ENCODE peak calls at places on chromosome 12, in ten cellular contexts. P is activated gamma-delta T cell, L is GM12891, V is HFFc6, Y is hepatic stellate cell, N is GM12865, A is fibroblast of mammary gland, C is left ventricle myocardium inferior, I is neural progenitor cell, E is pancreas. M is an unnamed sample.

GRCh38 chr12:128652136-128652751 is 171.5 kb downstream of the SLC15A4 start:
- DNase-seq in P (no peak), L (no peak), V (no peak), Y (no peak), N (no peak), A (no peak), C (no peak), I (no peak), E (no peak), M (peak)

GRCh38 chr12:15268927-15269552 is 47.8 kb upstream of the RERG start:
- DNase-seq in P (no peak), L (peak), V (peak), Y (peak), N (peak), A (peak), C (peak), I (peak), E (peak), M (no peak)

GRCh38 chr12:68342966-68343365 is 10.8 kb upstream of the MDM1 start:
- DNase-seq in P (no peak), L (no peak), V (no peak), Y (no peak), N (no peak), A (no peak), C (no peak), I (no peak), E (no peak), M (no peak)

GRCh38 chr12:6110006-6110405 is 14.5 kb downstream of the VWF start:
- DNase-seq in P (no peak), L (no peak), V (no peak), Y (no peak), N (no peak), A (no peak), C (no peak), I (no peak), E (no peak), M (no peak)

GRCh38 chr12:4817813-4818212 is 91.9 kb upstream of the KCNA1 start:
- DNase-seq in P (no peak), L (no peak), V (no peak), Y (no peak), N (no peak), A (no peak), C (peak), I (no peak), E (no peak), M (no peak)

GRCh38 chr12:27488479-27488878 is 35.5 kb upstream of the PPFIBP1 start:
- DNase-seq in P (no peak), L (no peak), V (no peak), Y (no peak), N (no peak), A (no peak), C (no peak), I (no peak), E (no peak), M (no peak)

GRCh38 chr12:108850854-108851573 is 6.4 kb downstream of the SSH1 start:
- DNase-seq in P (no peak), L (peak), V (peak), Y (peak), N (peak), A (peak), C (peak), I (no peak), E (no peak), M (peak)

GRCh38 chr12:26044007-26044394 is 80.8 kb downstream of the BHLHE41 start:
- DNase-seq in P (no peak), L (no peak), V (no peak), Y (no peak), N (no peak), A (peak), C (no peak), I (no peak), E (no peak), M (no peak)

GRCh38 chr12:26135010-26135420 is 10.2 kb upstream of the BHLHE41 start:
- DNase-seq in P (no peak), L (no peak), V (no peak), Y (no peak), N (no peak), A (peak), C (no peak), I (no peak), E (peak), M (no peak)

GRCh38 chr12:57777367-57777766 is 5.0 kb downstream of the EEF1AKMT3 start:
- DNase-seq in P (no peak), L (no peak), V (no peak), Y (no peak), N (no peak), A (no peak), C (no peak), I (no peak), E (no peak), M (no peak)

GRCh38 chr12:70692681-70693288 is 55.6 kb upstream of the PTPRB start:
- DNase-seq in P (no peak), L (no peak), V (peak), Y (peak), N (no peak), A (peak), C (no peak), I (peak), E (no peak), M (no peak)

GRCh38 chr12:126342866-126343265 is 1277.6 kb downstream of the AACS start:
- DNase-seq in P (no peak), L (no peak), V (no peak), Y (no peak), N (no peak), A (no peak), C (no peak), I (no peak), E (no peak), M (no peak)

GRCh38 chr12:124568431-124569374 is 1.3 kb upstream of the NCOR2 start:
- DNase-seq in P (no peak), L (peak), V (peak), Y (peak), N (peak), A (peak), C (peak), I (peak), E (no peak), M (peak)

GRCh38 chr12:25759752-25760151 is 198.7 kb upstream of the RASSF8 start:
- DNase-seq in P (no peak), L (no peak), V (peak), Y (no peak), N (no peak), A (no peak), C (no peak), I (no peak), E (no peak), M (no peak)

GRCh38 chr12:49903700-49904423 is at the start of gene FAIM2:
- DNase-seq in P (peak), L (peak), V (no peak), Y (peak), N (no peak), A (peak), C (peak), I (peak), E (no peak), M (peak)

GRCh38 chr12:41365653-41366131 is 177.6 kb downstream of the PDZRN4 start:
- DNase-seq in P (no peak), L (no peak), V (no peak), Y (no peak), N (no peak), A (no peak), C (no peak), I (peak), E (no peak), M (no peak)

GRCh38 chr12:110743571-110744093 is 941 bp upstream of the PPP1CC start:
- DNase-seq in P (no peak), L (no peak), V (no peak), Y (peak), N (no peak), A (peak), C (peak), I (peak), E (peak), M (peak)

GRCh38 chr12:26158078-26158764 is 33.4 kb upstream of the BHLHE41 start:
- DNase-seq in P (no peak), L (no peak), V (no peak), Y (no peak), N (peak), A (no peak), C (no peak), I (no peak), E (no peak), M (no peak)

GRCh38 chr12:52054838-52055741 is 3.8 kb downstream of the NR4A1 start:
- DNase-seq in P (no peak), L (no peak), V (no peak), Y (no peak), N (no peak), A (no peak), C (no peak), I (no peak), E (no peak), M (no peak)

GRCh38 chr12:50239355-50239891 is 43.9 kb downstream of the LIMA1 start:
- DNase-seq in P (no peak), L (no peak), V (no peak), Y (no peak), N (no peak), A (no peak), C (no peak), I (no peak), E (no peak), M (no peak)

GRCh38 chr12:127416796-127417195 is 850.2 kb upstream of the TMEM132C start:
- DNase-seq in P (no peak), L (no peak), V (peak), Y (no peak), N (no peak), A (peak), C (no peak), I (no peak), E (no peak), M (no peak)

GRCh38 chr12:15209782-15210181 is 11.4 kb downstream of the RERG start:
- DNase-seq in P (no peak), L (no peak), V (peak), Y (peak), N (no peak), A (peak), C (no peak), I (no peak), E (no peak), M (no peak)

GRCh38 chr12:8027856-8028255 is 4.7 kb upstream of the FOXJ2 start:
- DNase-seq in P (no peak), L (no peak), V (no peak), Y (no peak), N (no peak), A (no peak), C (no peak), I (no peak), E (no peak), M (no peak)

GRCh38 chr12:115941362-115941761 is 336.1 kb downstream of the MED13L start:
- DNase-seq in P (no peak), L (no peak), V (no peak), Y (no peak), N (no peak), A (peak), C (no peak), I (no peak), E (no peak), M (no peak)

M was measured in amygdala.